ENCODE peak calls at places on chromosomes 2 and 18, in seven cellular contexts. A is astrocyte, P is T-helper 1 cell, B is PC-3, M is endothelial cell, J is RPMI7951, Q is NCI-H774. G is an unnamed sample.

GRCh38 chr2:84971799-84972790 is 1.1 kb downstream of the KCMF1 start:
- DNase-seq in A (no peak), P (peak), B (peak), M (peak), J (peak), Q (no peak), G (peak)

GRCh38 chr18:9898792-9899549 is 13.2 kb downstream of the TXNDC2 start:
- DNase-seq in A (peak), P (no peak), B (peak), M (no peak), J (peak), Q (no peak), G (no peak)

GRCh38 chr2:50863856-50864255 is 168.1 kb downstream of the NRXN1 start:
- DNase-seq in A (no peak), P (no peak), B (no peak), M (no peak), J (no peak), Q (no peak), G (no peak)

GRCh38 chr2:239721991-239722759 is 303.0 kb downstream of the NDUFA10 start:
- DNase-seq in A (no peak), P (no peak), B (no peak), M (no peak), J (no peak), Q (no peak), G (no peak)

GRCh38 chr2:237581751-237582746 is 8.5 kb downstream of the RAB17 start:
- DNase-seq in A (peak), P (no peak), B (no peak), M (peak), J (peak), Q (no peak), G (peak)

GRCh38 chr2:24972315-24972958 is 682 bp upstream of the DNAJC27 start:
- DNase-seq in A (no peak), P (no peak), B (peak), M (peak), J (peak), Q (no peak), G (peak)

GRCh38 chr2:15839461-15840124 is 100.8 kb upstream of the MYCN start:
- DNase-seq in A (no peak), P (no peak), B (no peak), M (no peak), J (no peak), Q (no peak), G (no peak)

GRCh38 chr18:58038063-58038462 is 6.0 kb upstream of the NEDD4L start:
- DNase-seq in A (no peak), P (no peak), B (no peak), M (no peak), J (no peak), Q (no peak), G (no peak)

GRCh38 chr2:115364078-115364477 is 921.6 kb downstream of the DPP10 start:
- DNase-seq in A (peak), P (no peak), B (no peak), M (no peak), J (no peak), Q (no peak), G (no peak)

GRCh38 chr2:58235170-58235569 is 6.0 kb downstream of the FANCL start:
- DNase-seq in A (no peak), P (no peak), B (no peak), M (no peak), J (no peak), Q (no peak), G (no peak)

GRCh38 chr2:96099861-96100798 is 16.2 kb downstream of the ADRA2B start:
- DNase-seq in A (no peak), P (no peak), B (no peak), M (peak), J (no peak), Q (no peak), G (no peak)

GRCh38 chr2:67037655-67038054 is 359.5 kb upstream of the ETAA1 start:
- DNase-seq in A (no peak), P (no peak), B (no peak), M (no peak), J (no peak), Q (peak), G (no peak)

GRCh38 chr18:64438178-64438577 is 289.3 kb upstream of the LINC00305 start:
- DNase-seq in A (no peak), P (no peak), B (no peak), M (no peak), J (no peak), Q (no peak), G (no peak)

GRCh38 chr18:73153271-73153670 is 285.5 kb upstream of the NETO1 start:
- DNase-seq in A (peak), P (no peak), B (peak), M (no peak), J (peak), Q (no peak), G (no peak)

GRCh38 chr18:36271153-36271552 is 26.4 kb upstream of the FHOD3 start:
- DNase-seq in A (no peak), P (no peak), B (no peak), M (no peak), J (no peak), Q (no peak), G (no peak)

GRCh38 chr2:106552966-106553365 is 65.8 kb downstream of the CD8B2 start:
- DNase-seq in A (no peak), P (no peak), B (no peak), M (no peak), J (no peak), Q (no peak), G (no peak)

GRCh38 chr2:47201224-47201623 is 46.1 kb upstream of the STPG4 start:
- DNase-seq in A (peak), P (no peak), B (peak), M (no peak), J (peak), Q (no peak), G (no peak)

GRCh38 chr18:23337599-23338444 is 115.3 kb upstream of the RIOK3 start:
- DNase-seq in A (peak), P (no peak), B (peak), M (no peak), J (peak), Q (peak), G (no peak)

GRCh38 chr2:202278036-202278760 is 12.6 kb downstream of the NOP58 start:
- DNase-seq in A (peak), P (no peak), B (peak), M (no peak), J (peak), Q (no peak), G (no peak)

GRCh38 chr2:52976132-52976949 is 791.3 kb upstream of the CHAC2 start:
- DNase-seq in A (peak), P (no peak), B (peak), M (peak), J (no peak), Q (no peak), G (no peak)

GRCh38 chr2:203718087-203718486 is 11.6 kb downstream of the CD28 start:
- DNase-seq in A (no peak), P (no peak), B (no peak), M (no peak), J (peak), Q (no peak), G (peak)

GRCh38 chr2:20577495-20578235 is 73.2 kb downstream of the HS1BP3 start:
- DNase-seq in A (peak), P (no peak), B (peak), M (no peak), J (peak), Q (no peak), G (no peak)

GRCh38 chr2:167264380-167264779 is 376.1 kb downstream of the XIRP2 start:
- DNase-seq in A (no peak), P (no peak), B (peak), M (peak), J (peak), Q (no peak), G (no peak)

GRCh38 chr2:2026252-2026831 is 282.0 kb upstream of the PXDN start:
- DNase-seq in A (no peak), P (no peak), B (no peak), M (no peak), J (peak), Q (no peak), G (no peak)

GRCh38 chr2:168632733-168633132 is 169.7 kb upstream of the NOSTRIN start:
- DNase-seq in A (peak), P (no peak), B (no peak), M (peak), J (no peak), Q (no peak), G (no peak)

GRCh38 chr2:222930862-222931261 is 70.0 kb downstream of the ACSL3 start:
- DNase-seq in A (peak), P (no peak), B (no peak), M (no peak), J (no peak), Q (no peak), G (no peak)

GRCh38 chr2:47016172-47016913 is 100.7 kb upstream of the MCFD2 start:
- DNase-seq in A (peak), P (no peak), B (peak), M (no peak), J (peak), Q (no peak), G (no peak)

GRCh38 chr2:142603761-142604160 is 273.7 kb upstream of the KYNU start:
- DNase-seq in A (no peak), P (no peak), B (peak), M (no peak), J (no peak), Q (no peak), G (no peak)

GRCh38 chr2:122236152-122236892 is 480.9 kb downstream of the TSN start:
- DNase-seq in A (no peak), P (no peak), B (peak), M (no peak), J (peak), Q (no peak), G (no peak)

GRCh38 chr2:187544371-187545080 is 9.7 kb downstream of the TFPI start:
- DNase-seq in A (peak), P (no peak), B (peak), M (no peak), J (no peak), Q (no peak), G (no peak)

GRCh38 chr2:37350917-37351316 is 6.5 kb downstream of the QPCT start:
- DNase-seq in A (no peak), P (no peak), B (no peak), M (no peak), J (no peak), Q (no peak), G (no peak)

GRCh38 chr2:30368258-30368657 is 78.8 kb upstream of the LCLAT1 start:
- DNase-seq in A (peak), P (no peak), B (no peak), M (no peak), J (peak), Q (no peak), G (no peak)

GRCh38 chr2:231687133-231687852 is 21.0 kb upstream of the PTMA start:
- DNase-seq in A (no peak), P (no peak), B (peak), M (peak), J (peak), Q (peak), G (peak)

GRCh38 chr2:59888015-59888414 is 665.4 kb downstream of the BCL11A start:
- DNase-seq in A (no peak), P (no peak), B (no peak), M (peak), J (no peak), Q (no peak), G (peak)

GRCh38 chr18:56722518-56722917 is 71.4 kb downstream of the WDR7 start:
- DNase-seq in A (no peak), P (no peak), B (no peak), M (no peak), J (no peak), Q (no peak), G (no peak)

GRCh38 chr18:71485578-71485977 is 1058.6 kb downstream of the CBLN2 start:
- DNase-seq in A (peak), P (no peak), B (peak), M (no peak), J (no peak), Q (no peak), G (no peak)

GRCh38 chr18:36592282-36592681 is 236.5 kb downstream of the TPGS2 start:
- DNase-seq in A (peak), P (no peak), B (no peak), M (no peak), J (no peak), Q (no peak), G (no peak)

GRCh38 chr18:33231474-33232317 is 208.8 kb downstream of the CCDC178 start:
- DNase-seq in A (peak), P (no peak), B (peak), M (peak), J (peak), Q (peak), G (peak)

GRCh38 chr18:23049698-23050373 is 85.4 kb upstream of the CABLES1 start:
- DNase-seq in A (no peak), P (no peak), B (no peak), M (no peak), J (no peak), Q (no peak), G (no peak)

GRCh38 chr2:42562474-42563144 is 5.8 kb upstream of the MTA3 start:
- DNase-seq in A (no peak), P (no peak), B (peak), M (no peak), J (no peak), Q (no peak), G (no peak)

G was measured in stimulated activated naive CD4-positive, alpha-beta T cell.